ENCODE peak calls at places on chromosome 1, in seven cellular contexts. One of them, this sample, is unnamed.

GRCh38 chr1:22710688-22711024 is at the start of gene EPHB2:
- DNase-seq in neural crest cell: peak; percentile 58
- DNase-seq in naive thymus-derived CD8-positive, alpha-beta T cell: no peak
- DNase-seq in HTR-8/SVneo: peak; percentile 52
- DNase-seq in HS-5: no peak
- DNase-seq in endothelial cell: no peak
- DNase-seq in T-helper 9 cell: no peak
- DNase-seq in this sample: no peak

GRCh38 chr1:48203287-48203900 is 19.1 kb upstream of the SLC5A9 start:
- DNase-seq in neural crest cell: no peak
- DNase-seq in naive thymus-derived CD8-positive, alpha-beta T cell: no peak
- DNase-seq in HTR-8/SVneo: no peak
- DNase-seq in HS-5: no peak
- DNase-seq in endothelial cell: peak; percentile 44
- DNase-seq in T-helper 9 cell: no peak
- DNase-seq in this sample: no peak

GRCh38 chr1:36187800-36188593 is 32.0 kb downstream of the MAP7D1 start:
- DNase-seq in neural crest cell: peak; percentile 64
- DNase-seq in naive thymus-derived CD8-positive, alpha-beta T cell: peak; percentile 77
- DNase-seq in HTR-8/SVneo: peak; percentile 88
- DNase-seq in HS-5: peak; percentile 71
- DNase-seq in endothelial cell: peak; percentile 77
- DNase-seq in T-helper 9 cell: peak; percentile 68
- DNase-seq in this sample: peak; percentile 82

GRCh38 chr1:168392958-168393357 is 112.3 kb downstream of the TBX19 start:
- DNase-seq in neural crest cell: no peak
- DNase-seq in naive thymus-derived CD8-positive, alpha-beta T cell: no peak
- DNase-seq in HTR-8/SVneo: no peak
- DNase-seq in HS-5: no peak
- DNase-seq in endothelial cell: no peak
- DNase-seq in T-helper 9 cell: no peak
- DNase-seq in this sample: no peak

GRCh38 chr1:230156068-230156467 is 89.0 kb downstream of the GALNT2 start:
- DNase-seq in neural crest cell: no peak
- DNase-seq in naive thymus-derived CD8-positive, alpha-beta T cell: no peak
- DNase-seq in HTR-8/SVneo: no peak
- DNase-seq in HS-5: no peak
- DNase-seq in endothelial cell: no peak
- DNase-seq in T-helper 9 cell: no peak
- DNase-seq in this sample: no peak

GRCh38 chr1:19651141-19651737 is 7.1 kb downstream of the NBL1 start:
- DNase-seq in neural crest cell: peak; percentile 54
- DNase-seq in naive thymus-derived CD8-positive, alpha-beta T cell: peak; percentile 53
- DNase-seq in HTR-8/SVneo: no peak
- DNase-seq in HS-5: no peak
- DNase-seq in endothelial cell: peak; percentile 63
- DNase-seq in T-helper 9 cell: peak; percentile 41
- DNase-seq in this sample: peak; percentile 53

GRCh38 chr1:159869173-159869572 is 6.7 kb upstream of the VSIG8 start:
- DNase-seq in neural crest cell: no peak
- DNase-seq in naive thymus-derived CD8-positive, alpha-beta T cell: no peak
- DNase-seq in HTR-8/SVneo: no peak
- DNase-seq in HS-5: no peak
- DNase-seq in endothelial cell: no peak
- DNase-seq in T-helper 9 cell: no peak
- DNase-seq in this sample: no peak

GRCh38 chr1:223765036-223765718 is 52.8 kb downstream of the CAPN2 start:
- DNase-seq in neural crest cell: peak; percentile 25
- DNase-seq in naive thymus-derived CD8-positive, alpha-beta T cell: no peak
- DNase-seq in HTR-8/SVneo: no peak
- DNase-seq in HS-5: no peak
- DNase-seq in endothelial cell: no peak
- DNase-seq in T-helper 9 cell: no peak
- DNase-seq in this sample: no peak

GRCh38 chr1:6414443-6414844 is 5.3 kb downstream of the HES2 start:
- DNase-seq in neural crest cell: no peak
- DNase-seq in naive thymus-derived CD8-positive, alpha-beta T cell: no peak
- DNase-seq in HTR-8/SVneo: peak; percentile 53
- DNase-seq in HS-5: no peak
- DNase-seq in endothelial cell: peak; percentile 65
- DNase-seq in T-helper 9 cell: no peak
- DNase-seq in this sample: no peak

GRCh38 chr1:6235302-6235680 is 473 bp downstream of the ICMT start:
- DNase-seq in neural crest cell: no peak
- DNase-seq in naive thymus-derived CD8-positive, alpha-beta T cell: no peak
- DNase-seq in HTR-8/SVneo: no peak
- DNase-seq in HS-5: no peak
- DNase-seq in endothelial cell: no peak
- DNase-seq in T-helper 9 cell: no peak
- DNase-seq in this sample: no peak

GRCh38 chr1:190175320-190175719 is 302.3 kb downstream of the BRINP3 start:
- DNase-seq in neural crest cell: no peak
- DNase-seq in naive thymus-derived CD8-positive, alpha-beta T cell: no peak
- DNase-seq in HTR-8/SVneo: no peak
- DNase-seq in HS-5: no peak
- DNase-seq in endothelial cell: no peak
- DNase-seq in T-helper 9 cell: no peak
- DNase-seq in this sample: no peak

GRCh38 chr1:92804721-92805169 is 19.8 kb upstream of the EVI5 start:
- DNase-seq in neural crest cell: peak; percentile 3
- DNase-seq in naive thymus-derived CD8-positive, alpha-beta T cell: no peak
- DNase-seq in HTR-8/SVneo: peak; percentile 84
- DNase-seq in HS-5: peak; percentile 91
- DNase-seq in endothelial cell: peak; percentile 16
- DNase-seq in T-helper 9 cell: no peak
- DNase-seq in this sample: no peak

GRCh38 chr1:153509729-153510354 is 25.9 kb downstream of the S100A6 start:
- DNase-seq in neural crest cell: peak; percentile 60
- DNase-seq in naive thymus-derived CD8-positive, alpha-beta T cell: peak; percentile 41
- DNase-seq in HTR-8/SVneo: no peak
- DNase-seq in HS-5: no peak
- DNase-seq in endothelial cell: peak; percentile 63
- DNase-seq in T-helper 9 cell: peak; percentile 52
- DNase-seq in this sample: peak; percentile 56

This sample was measured in CD4-positive, alpha-beta T cell.